ENCODE peak calls at places on chromosomes 1 and 21, in eight cellular contexts. One of them, this sample, is unnamed.

GRCh38 chr21:34881421-34881820 is 167.7 kb downstream of the RUNX1 start:
- DNase-seq in DND-41: no peak
- DNase-seq in cardiac muscle cell: peak; percentile 61
- DNase-seq in body of pancreas: no peak
- DNase-seq in uterus: no peak
- DNase-seq in IMR-90: peak; percentile 84
- DNase-seq in fibroblast of lung: peak; percentile 92
- DNase-seq in fibroblast of villous mesenchyme: peak; percentile 74
- DNase-seq in this sample: no peak

GRCh38 chr1:77888429-77889239 is at the start of gene NEXN:
- DNase-seq in IMR-90: peak; percentile 79
- DNase-seq in DND-41: no peak
- DNase-seq in cardiac muscle cell: peak; percentile 95
- DNase-seq in uterus: peak; percentile 83
- DNase-seq in body of pancreas: peak; percentile 83
- DNase-seq in fibroblast of lung: peak; percentile 89
- DNase-seq in fibroblast of villous mesenchyme: peak; percentile 89
- DNase-seq in this sample: no peak

GRCh38 chr1:155134858-155135415 is 715 bp upstream of the SLC50A1 start:
- DNase-seq in fibroblast of villous mesenchyme: peak; percentile 97
- DNase-seq in body of pancreas: peak; percentile 96
- DNase-seq in fibroblast of lung: peak; percentile 99
- DNase-seq in cardiac muscle cell: peak; percentile 97
- DNase-seq in uterus: peak; percentile 94
- DNase-seq in IMR-90: peak; percentile 97
- DNase-seq in DND-41: no peak
- DNase-seq in this sample: peak; percentile 79

GRCh38 chr1:237041795-237042466 is at the start of gene RYR2:
- DNase-seq in cardiac muscle cell: peak; percentile 29
- DNase-seq in body of pancreas: peak; percentile 25
- DNase-seq in fibroblast of villous mesenchyme: no peak
- DNase-seq in fibroblast of lung: no peak
- DNase-seq in DND-41: no peak
- DNase-seq in uterus: no peak
- DNase-seq in IMR-90: no peak
- DNase-seq in this sample: no peak

GRCh38 chr1:88394958-88395357 is 289.1 kb upstream of the PKN2 start:
- DNase-seq in fibroblast of villous mesenchyme: no peak
- DNase-seq in IMR-90: no peak
- DNase-seq in body of pancreas: no peak
- DNase-seq in fibroblast of lung: no peak
- DNase-seq in uterus: no peak
- DNase-seq in DND-41: no peak
- DNase-seq in cardiac muscle cell: no peak
- DNase-seq in this sample: no peak

GRCh38 chr1:41728403-41729202 is 190.1 kb downstream of the HIVEP3 start:
- DNase-seq in DND-41: peak; percentile 86
- DNase-seq in uterus: no peak
- DNase-seq in body of pancreas: no peak
- DNase-seq in fibroblast of lung: no peak
- DNase-seq in cardiac muscle cell: no peak
- DNase-seq in IMR-90: no peak
- DNase-seq in fibroblast of villous mesenchyme: peak; percentile 53
- DNase-seq in this sample: no peak

GRCh38 chr1:198234511-198235251 is 77.9 kb downstream of the NEK7 start:
- DNase-seq in body of pancreas: no peak
- DNase-seq in IMR-90: peak; percentile 70
- DNase-seq in fibroblast of villous mesenchyme: peak; percentile 59
- DNase-seq in fibroblast of lung: peak; percentile 62
- DNase-seq in uterus: no peak
- DNase-seq in DND-41: no peak
- DNase-seq in cardiac muscle cell: peak; percentile 41
- DNase-seq in this sample: no peak

GRCh38 chr1:102083186-102083585 is 86.5 kb upstream of the OLFM3 start:
- DNase-seq in body of pancreas: no peak
- DNase-seq in DND-41: no peak
- DNase-seq in fibroblast of villous mesenchyme: no peak
- DNase-seq in uterus: no peak
- DNase-seq in IMR-90: no peak
- DNase-seq in cardiac muscle cell: no peak
- DNase-seq in fibroblast of lung: no peak
- DNase-seq in this sample: no peak

GRCh38 chr1:150650193-150650592 is 20.8 kb upstream of the ENSA start:
- DNase-seq in cardiac muscle cell: peak; percentile 63
- DNase-seq in fibroblast of lung: peak; percentile 6
- DNase-seq in fibroblast of villous mesenchyme: no peak
- DNase-seq in DND-41: no peak
- DNase-seq in uterus: no peak
- DNase-seq in IMR-90: peak; percentile 7
- DNase-seq in body of pancreas: peak; percentile 84
- DNase-seq in this sample: no peak

GRCh38 chr1:8525291-8526275 is 207.7 kb downstream of the SLC45A1 start:
- DNase-seq in uterus: peak; percentile 87
- DNase-seq in cardiac muscle cell: peak; percentile 98
- DNase-seq in DND-41: peak; percentile 84
- DNase-seq in body of pancreas: peak; percentile 77
- DNase-seq in IMR-90: peak; percentile 96
- DNase-seq in fibroblast of villous mesenchyme: peak; percentile 98
- DNase-seq in fibroblast of lung: peak; percentile 97
- DNase-seq in this sample: peak; percentile 82
- H3K4me3 ChIP-seq in uterus: peak overlapping the region; percentile 57
- H3K4me3 ChIP-seq in cardiac muscle cell: peak overlapping the region; percentile 16
- H3K4me3 ChIP-seq in DND-41: peak overlapping the region; percentile 75
- H3K4me3 ChIP-seq in body of pancreas: peak overlapping the region; percentile 4
- H3K4me3 ChIP-seq in IMR-90: peak overlapping the region; percentile 32
- H3K4me3 ChIP-seq in fibroblast of villous mesenchyme: peak overlapping the region; percentile 64
- H3K4me3 ChIP-seq in fibroblast of lung: peak overlapping the region; percentile 44
- H3K4me3 ChIP-seq in this sample: peak overlapping the region; percentile 44

GRCh38 chr1:113617438-113618141 is 141.7 kb downstream of the PHTF1 start:
- DNase-seq in IMR-90: peak; percentile 36
- DNase-seq in fibroblast of lung: peak; percentile 56
- DNase-seq in fibroblast of villous mesenchyme: peak; percentile 8
- DNase-seq in DND-41: no peak
- DNase-seq in body of pancreas: no peak
- DNase-seq in cardiac muscle cell: peak; percentile 14
- DNase-seq in uterus: no peak
- DNase-seq in this sample: no peak

GRCh38 chr1:113610372-113610771 is 148.9 kb downstream of the PHTF1 start:
- DNase-seq in DND-41: no peak
- DNase-seq in fibroblast of lung: no peak
- DNase-seq in cardiac muscle cell: no peak
- DNase-seq in fibroblast of villous mesenchyme: no peak
- DNase-seq in body of pancreas: no peak
- DNase-seq in uterus: no peak
- DNase-seq in IMR-90: no peak
- DNase-seq in this sample: no peak

GRCh38 chr1:113615425-113615824 is 143.9 kb downstream of the PHTF1 start:
- DNase-seq in fibroblast of lung: peak; percentile 84
- DNase-seq in DND-41: no peak
- DNase-seq in fibroblast of villous mesenchyme: no peak
- DNase-seq in body of pancreas: no peak
- DNase-seq in uterus: no peak
- DNase-seq in IMR-90: peak; percentile 48
- DNase-seq in cardiac muscle cell: peak; percentile 10
- DNase-seq in this sample: no peak

GRCh38 chr1:113616201-113616600 is 143.1 kb downstream of the PHTF1 start:
- DNase-seq in body of pancreas: no peak
- DNase-seq in cardiac muscle cell: no peak
- DNase-seq in fibroblast of villous mesenchyme: no peak
- DNase-seq in uterus: no peak
- DNase-seq in fibroblast of lung: peak; percentile 80
- DNase-seq in IMR-90: peak; percentile 30
- DNase-seq in DND-41: no peak
- DNase-seq in this sample: no peak
- TF ChIP-seq CTCF in body of pancreas: no peak
- TF ChIP-seq CTCF in cardiac muscle cell: no peak
- TF ChIP-seq CTCF in fibroblast of villous mesenchyme: no peak
- TF ChIP-seq CTCF in uterus: no peak
- TF ChIP-seq CTCF in fibroblast of lung: no peak
- TF ChIP-seq CTCF in IMR-90: no peak
- TF ChIP-seq CTCF in DND-41: no peak
- TF ChIP-seq CTCF in this sample: no peak

GRCh38 chr1:231052777-231053176 is 12.7 kb upstream of the FAM89A start:
- DNase-seq in fibroblast of lung: no peak
- DNase-seq in fibroblast of villous mesenchyme: no peak
- DNase-seq in DND-41: no peak
- DNase-seq in body of pancreas: no peak
- DNase-seq in uterus: no peak
- DNase-seq in IMR-90: no peak
- DNase-seq in cardiac muscle cell: no peak
- DNase-seq in this sample: no peak

GRCh38 chr1:231050395-231050794 is 10.3 kb upstream of the FAM89A start:
- DNase-seq in fibroblast of villous mesenchyme: no peak
- DNase-seq in body of pancreas: no peak
- DNase-seq in uterus: no peak
- DNase-seq in cardiac muscle cell: no peak
- DNase-seq in IMR-90: no peak
- DNase-seq in DND-41: no peak
- DNase-seq in fibroblast of lung: no peak
- DNase-seq in this sample: no peak

GRCh38 chr1:231055271-231055670 is 15.2 kb upstream of the FAM89A start:
- DNase-seq in IMR-90: no peak
- DNase-seq in body of pancreas: no peak
- DNase-seq in DND-41: no peak
- DNase-seq in fibroblast of villous mesenchyme: no peak
- DNase-seq in fibroblast of lung: no peak
- DNase-seq in uterus: no peak
- DNase-seq in cardiac muscle cell: no peak
- DNase-seq in this sample: no peak

GRCh38 chr1:231057410-231057809 is 17.4 kb upstream of the FAM89A start:
- DNase-seq in DND-41: no peak
- DNase-seq in uterus: no peak
- DNase-seq in body of pancreas: no peak
- DNase-seq in fibroblast of lung: no peak
- DNase-seq in fibroblast of villous mesenchyme: no peak
- DNase-seq in IMR-90: no peak
- DNase-seq in cardiac muscle cell: no peak
- DNase-seq in this sample: no peak

DNA sequence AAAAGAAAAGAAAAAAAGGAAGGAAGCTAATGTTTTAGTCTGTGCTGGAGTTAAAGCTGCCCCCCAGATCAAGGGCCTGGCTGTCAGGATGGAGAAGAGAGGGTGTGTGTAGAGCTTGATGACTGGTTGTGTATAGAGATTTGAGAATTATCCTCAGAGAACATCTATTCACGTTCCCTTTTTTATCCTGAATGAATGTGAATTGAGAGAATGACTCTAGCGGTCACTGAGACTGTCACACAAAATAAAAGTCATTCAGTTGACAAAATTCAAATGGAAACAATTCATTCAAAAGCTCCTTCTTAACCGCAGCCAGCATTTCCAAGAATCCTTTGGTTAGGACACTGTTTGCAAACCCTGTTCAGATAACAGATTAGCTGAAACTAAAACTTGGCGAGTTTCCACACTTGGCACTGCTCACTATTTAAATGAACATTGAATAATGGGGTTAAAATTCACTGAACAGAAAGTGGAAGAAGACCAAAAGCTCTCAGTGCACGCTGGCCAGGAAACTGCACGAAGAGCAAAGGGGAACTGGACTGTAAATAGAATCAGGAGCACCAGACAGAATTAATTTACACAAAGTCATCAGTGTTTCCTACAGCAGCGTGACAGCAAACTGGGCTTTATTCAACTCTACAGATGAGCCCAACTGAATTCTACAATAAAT is 13.6 kb upstream of the FAM89A start:
- DNase-seq in fibroblast of villous mesenchyme: peak; percentile 87
- DNase-seq in cardiac muscle cell: peak; percentile 93
- DNase-seq in DND-41: no peak
- DNase-seq in fibroblast of lung: peak; percentile 94
- DNase-seq in IMR-90: peak; percentile 77
- DNase-seq in uterus: peak; percentile 42
- DNase-seq in body of pancreas: peak; percentile 85
- DNase-seq in this sample: peak; percentile 10
- H3K4me3 ChIP-seq in fibroblast of villous mesenchyme: peak overlapping the region; percentile 4
- H3K4me3 ChIP-seq in cardiac muscle cell: no peak overlapping the region
- H3K4me3 ChIP-seq in DND-41: no peak overlapping the region
- H3K4me3 ChIP-seq in fibroblast of lung: peak overlapping the region; percentile 23
- H3K4me3 ChIP-seq in IMR-90: no peak overlapping the region
- H3K4me3 ChIP-seq in uterus: no peak overlapping the region
- H3K4me3 ChIP-seq in body of pancreas: no peak overlapping the region
- H3K4me3 ChIP-seq in this sample: no peak overlapping the region

GRCh38 chr1:226738421-226738994 is 574 bp downstream of the ITPKB start:
- DNase-seq in uterus: no peak
- DNase-seq in cardiac muscle cell: peak; percentile 48
- DNase-seq in fibroblast of lung: peak; percentile 44
- DNase-seq in IMR-90: peak; percentile 30
- DNase-seq in fibroblast of villous mesenchyme: peak; percentile 26
- DNase-seq in DND-41: peak; percentile 60
- DNase-seq in body of pancreas: peak; percentile 46
- DNase-seq in this sample: no peak
- TF ChIP-seq CTCF in uterus: no peak
- TF ChIP-seq CTCF in cardiac muscle cell: no peak
- TF ChIP-seq CTCF in fibroblast of lung: no peak
- TF ChIP-seq CTCF in IMR-90: peak; percentile 8
- TF ChIP-seq CTCF in fibroblast of villous mesenchyme: no peak
- TF ChIP-seq CTCF in DND-41: no peak
- TF ChIP-seq CTCF in body of pancreas: no peak
- TF ChIP-seq CTCF in this sample: no peak

DNA sequence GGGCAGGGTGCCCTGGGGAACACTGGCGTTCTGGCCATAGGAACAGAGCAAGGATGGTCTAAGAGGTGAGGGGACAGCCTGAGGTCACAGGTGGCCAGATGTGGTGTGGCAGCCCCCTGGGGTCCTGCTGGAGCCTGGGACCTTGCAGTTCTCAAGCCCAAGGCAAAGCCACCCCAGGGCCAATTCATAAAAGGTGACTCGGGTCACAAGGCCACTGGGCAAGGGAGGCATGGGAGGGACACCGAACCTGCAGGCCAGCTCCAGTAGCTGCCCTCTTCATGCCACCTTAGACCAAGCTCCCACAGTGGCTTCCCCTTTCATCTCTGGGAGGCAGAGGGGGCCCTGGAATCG is 19.3 kb downstream of the TNFRSF25 start:
- DNase-seq in uterus: no peak
- DNase-seq in fibroblast of villous mesenchyme: no peak
- DNase-seq in DND-41: no peak
- DNase-seq in cardiac muscle cell: no peak
- DNase-seq in body of pancreas: no peak
- DNase-seq in IMR-90: no peak
- DNase-seq in fibroblast of lung: no peak
- DNase-seq in this sample: no peak
- H3K4me3 ChIP-seq in uterus: no peak overlapping the region
- H3K4me3 ChIP-seq in fibroblast of villous mesenchyme: no peak overlapping the region
- H3K4me3 ChIP-seq in DND-41: no peak overlapping the region
- H3K4me3 ChIP-seq in cardiac muscle cell: peak overlapping the region; percentile 22
- H3K4me3 ChIP-seq in body of pancreas: no peak overlapping the region
- H3K4me3 ChIP-seq in IMR-90: no peak overlapping the region
- H3K4me3 ChIP-seq in fibroblast of lung: no peak overlapping the region
- H3K4me3 ChIP-seq in this sample: no peak overlapping the region

GRCh38 chr1:94463056-94463764 is 45.0 kb downstream of the ABCD3 start:
- DNase-seq in cardiac muscle cell: no peak
- DNase-seq in uterus: no peak
- DNase-seq in fibroblast of lung: no peak
- DNase-seq in fibroblast of villous mesenchyme: no peak
- DNase-seq in IMR-90: no peak
- DNase-seq in DND-41: no peak
- DNase-seq in body of pancreas: no peak
- DNase-seq in this sample: no peak

GRCh38 chr1:94462606-94463005 is 44.4 kb downstream of the ABCD3 start:
- DNase-seq in IMR-90: no peak
- DNase-seq in cardiac muscle cell: no peak
- DNase-seq in fibroblast of lung: no peak
- DNase-seq in fibroblast of villous mesenchyme: no peak
- DNase-seq in uterus: no peak
- DNase-seq in DND-41: no peak
- DNase-seq in body of pancreas: no peak
- DNase-seq in this sample: no peak

GRCh38 chr1:94463765-94464330 is 45.7 kb downstream of the ABCD3 start:
- DNase-seq in IMR-90: peak; percentile 71
- DNase-seq in fibroblast of villous mesenchyme: peak; percentile 69
- DNase-seq in uterus: no peak
- DNase-seq in fibroblast of lung: peak; percentile 30
- DNase-seq in DND-41: peak; percentile 53
- DNase-seq in body of pancreas: peak; percentile 12
- DNase-seq in cardiac muscle cell: peak; percentile 74
- DNase-seq in this sample: peak; percentile 42
- TF ChIP-seq CTCF in IMR-90: peak; percentile 74
- TF ChIP-seq CTCF in fibroblast of villous mesenchyme: peak; percentile 68
- TF ChIP-seq CTCF in uterus: no peak
- TF ChIP-seq CTCF in fibroblast of lung: peak; percentile 45
- TF ChIP-seq CTCF in DND-41: peak; percentile 85
- TF ChIP-seq CTCF in body of pancreas: peak; percentile 89
- TF ChIP-seq CTCF in cardiac muscle cell: peak; percentile 56
- TF ChIP-seq CTCF in this sample: peak; percentile 69